ENCODE peak calls at places on chromosomes 1 and 21, in seven cellular contexts. P, O, C, E, K, Q and T are unnamed samples.

GRCh38 chr1:99445486-99445885 is 181.2 kb downstream of the PLPPR4 start:
- DNase-seq in P (peak), O (peak), C (no peak), E (no peak), K (no peak), Q (no peak), T (peak)

GRCh38 chr1:198462365-198463025 is 78.0 kb downstream of the ATP6V1G3 start:
- DNase-seq in P (peak), O (no peak), C (no peak), E (no peak), K (no peak), Q (no peak), T (no peak)

GRCh38 chr1:166814611-166815010 is 24.7 kb upstream of the POGK start:
- DNase-seq in P (peak), O (peak), C (no peak), E (peak), K (no peak), Q (no peak), T (peak)

GRCh38 chr1:202694354-202694753 is 15.9 kb downstream of the SYT2 start:
- DNase-seq in P (no peak), O (no peak), C (no peak), E (no peak), K (peak), Q (peak), T (no peak)

GRCh38 chr1:154751690-154752089 is 118.4 kb downstream of the KCNN3 start:
- DNase-seq in P (peak), O (peak), C (no peak), E (no peak), K (no peak), Q (no peak), T (no peak)

GRCh38 chr1:184959626-184960025 is 14.7 kb downstream of the NIBAN1 start:
- DNase-seq in P (no peak), O (no peak), C (no peak), E (no peak), K (no peak), Q (no peak), T (no peak)

GRCh38 chr1:66476774-66477173 is 57.2 kb upstream of the SGIP1 start:
- DNase-seq in P (peak), O (no peak), C (no peak), E (peak), K (no peak), Q (no peak), T (peak)

GRCh38 chr21:29208666-29209059 is 78.2 kb downstream of the MAP3K7CL start:
- DNase-seq in P (peak), O (peak), C (no peak), E (peak), K (no peak), Q (no peak), T (peak)

GRCh38 chr21:16533692-16534407 is 804.1 kb downstream of the USP25 start:
- DNase-seq in P (no peak), O (no peak), C (no peak), E (no peak), K (no peak), Q (no peak), T (no peak)

GRCh38 chr1:211200311-211200710 is 58.9 kb upstream of the RCOR3 start:
- DNase-seq in P (no peak), O (no peak), C (no peak), E (no peak), K (no peak), Q (no peak), T (no peak)

GRCh38 chr1:7629465-7630195 is 141.5 kb upstream of the VAMP3 start:
- DNase-seq in P (no peak), O (no peak), C (no peak), E (no peak), K (no peak), Q (no peak), T (no peak)

GRCh38 chr1:151013518-151013917 is 5.3 kb downstream of the PRUNE1 start:
- DNase-seq in P (no peak), O (no peak), C (no peak), E (no peak), K (no peak), Q (no peak), T (no peak)

GRCh38 chr1:12157366-12158231 is 9.2 kb upstream of the TNFRSF1B start:
- DNase-seq in P (no peak), O (no peak), C (no peak), E (no peak), K (no peak), Q (no peak), T (no peak)

GRCh38 chr1:71561729-71562128 is 480.9 kb upstream of the ZRANB2 start:
- DNase-seq in P (no peak), O (peak), C (no peak), E (peak), K (no peak), Q (no peak), T (peak)

GRCh38 chr1:20964540-20965484 is 177.7 kb upstream of the HP1BP3 start:
- DNase-seq in P (no peak), O (no peak), C (no peak), E (no peak), K (peak), Q (no peak), T (no peak)